ENCODE peak calls at places on chromosomes 3 and 15, in eight cellular contexts. Y is brain microvascular endothelial cell, S is ovary, R is fibroblast of lung, Z is WERI-Rb-1, N is SK-N-SH, F is tibial artery, U is upper lobe of right lung. K is an unnamed sample.

GRCh38 chr3:57500506-57500905 is 43.6 kb downstream of the DNAH12 start:
- DNase-seq in R (no peak), F (no peak), S (no peak), Y (no peak), U (no peak), Z (no peak), N (no peak), K (no peak)

GRCh38 chr3:138796761-138797160 is 38.0 kb downstream of the PIK3CB start:
- DNase-seq in F (no peak), Y (no peak), Z (no peak), R (no peak), S (no peak), U (no peak), N (no peak), K (no peak)

GRCh38 chr3:45618081-45618509 is 23.5 kb downstream of the LIMD1 start:
- DNase-seq in S (no peak), Z (no peak), F (peak; percentile 87), Y (peak; percentile 77), U (peak; percentile 67), N (no peak), R (peak; percentile 33), K (no peak)

GRCh38 chr3:28050895-28051294 is 190.5 kb upstream of the CMC1 start:
- DNase-seq in Z (no peak), U (no peak), S (no peak), N (no peak), F (no peak), R (no peak), Y (peak; percentile 12), K (peak; percentile 66)

GRCh38 chr15:79966634-79967330 is 4.2 kb downstream of the BCL2A1 start:
- DNase-seq in S (no peak), U (no peak), Z (no peak), F (no peak), R (no peak), Y (no peak), N (no peak), K (no peak)

GRCh38 chr3:70249509-70250160 is 62.8 kb downstream of the MDFIC2 start:
- DNase-seq in R (peak; percentile 6), Y (peak; percentile 94), N (no peak), Z (no peak), F (no peak), S (no peak), U (no peak), K (no peak)

GRCh38 chr3:12994357-12994606 is 78.9 kb downstream of the IQSEC1 start:
- DNase-seq in N (peak; percentile 78), U (peak; percentile 83), F (peak; percentile 81), R (no peak), Z (no peak), Y (no peak), S (peak; percentile 66), K (no peak)

GRCh38 chr3:14552041-14552648 is 12.0 kb upstream of the GRIP2 start:
- DNase-seq in Z (no peak), F (no peak), Y (no peak), R (no peak), U (no peak), N (peak; percentile 47), S (no peak), K (no peak)

GRCh38 chr15:27545494-27546255 is 553.4 kb downstream of the OCA2 start:
- DNase-seq in S (no peak), Z (no peak), U (no peak), F (no peak), N (no peak), Y (no peak), R (no peak), K (peak; percentile 16)

GRCh38 chr3:16740531-16740930 is 135.3 kb upstream of the DAZL start:
- DNase-seq in R (no peak), Z (no peak), F (no peak), U (no peak), Y (no peak), N (no peak), S (no peak), K (no peak)

GRCh38 chr3:47347217-47347801 is 33.5 kb upstream of the PTPN23 start:
- DNase-seq in Z (no peak), U (no peak), R (peak; percentile 68), Y (peak; percentile 24), N (no peak), F (no peak), S (no peak), K (no peak)

GRCh38 chr3:14000556-14000955 is 120.7 kb upstream of the WNT7A start:
- DNase-seq in Y (no peak), F (no peak), N (no peak), R (no peak), Z (no peak), U (no peak), S (no peak), K (no peak)

GRCh38 chr15:77075528-77075927 is 4.6 kb upstream of the TSPAN3 start:
- DNase-seq in U (no peak), R (no peak), Y (no peak), F (no peak), N (no peak), Z (no peak), S (no peak), K (no peak)

GRCh38 chr15:27757050-27757449 is 342.1 kb downstream of the OCA2 start:
- DNase-seq in N (no peak), U (no peak), R (no peak), Y (no peak), F (no peak), S (no peak), Z (no peak), K (no peak)

GRCh38 chr3:1010228-1010627 is 82.6 kb upstream of the CNTN6 start:
- DNase-seq in S (no peak), Z (no peak), U (no peak), R (no peak), N (no peak), Y (no peak), F (no peak), K (no peak)

GRCh38 chr3:89847955-89848354 is 740.5 kb downstream of the EPHA3 start:
- DNase-seq in Z (no peak), F (no peak), Y (no peak), R (peak; percentile 59), U (no peak), N (no peak), S (no peak), K (no peak)

GRCh38 chr3:141330235-141330634 is 38.1 kb upstream of the ZBTB38 start:
- DNase-seq in U (no peak), F (no peak), Z (no peak), S (no peak), Y (no peak), N (no peak), R (no peak), K (no peak)

GRCh38 chr3:96012941-96013340 is 801.5 kb upstream of the EPHA6 start:
- DNase-seq in N (no peak), Z (no peak), F (no peak), Y (no peak), U (no peak), R (no peak), S (no peak), K (peak; percentile 27)

GRCh38 chr15:22851513-22851912 is 13.0 kb downstream of the NIPA2 start:
- DNase-seq in R (no peak), Z (no peak), F (no peak), S (no peak), U (no peak), N (no peak), Y (no peak), K (no peak)

GRCh38 chr3:13073042-13073906 is at the start of gene IQSEC1:
- DNase-seq in Z (no peak), S (peak; percentile 48), Y (no peak), F (peak; percentile 87), U (peak; percentile 71), N (peak; percentile 94), R (peak; percentile 9), K (no peak)

GRCh38 chr15:77507151-77507847 is 86.6 kb downstream of the HMG20A start:
- DNase-seq in N (no peak), Z (no peak), U (peak; percentile 76), F (peak; percentile 78), R (no peak), S (peak; percentile 66), Y (no peak), K (no peak)

GRCh38 chr15:29570121-29570930 is 251.9 kb downstream of the TJP1 start:
- DNase-seq in U (no peak), Y (no peak), F (no peak), R (no peak), S (no peak), N (peak; percentile 76), Z (peak; percentile 14), K (no peak)

GRCh38 chr15:55322452-55322851 is 3.4 kb downstream of the PIGB start:
- DNase-seq in S (no peak), Z (no peak), F (no peak), R (no peak), Y (no peak), N (no peak), U (no peak), K (no peak)
- H3K4me3 ChIP-seq in S (no peak overlapping the region), Z (no peak overlapping the region), F (no peak overlapping the region), R (no peak overlapping the region), Y (no peak overlapping the region), N (no peak overlapping the region), U (no peak overlapping the region), K (no peak overlapping the region)

GRCh38 chr3:189554868-189555557 is 76.2 kb upstream of the TP63 start:
- DNase-seq in S (no peak), U (peak; percentile 55), Y (no peak), N (no peak), R (no peak), Z (no peak), F (no peak), K (no peak)

GRCh38 chr3:189557824-189558223 is 73.4 kb upstream of the TP63 start:
- DNase-seq in F (no peak), N (no peak), Z (no peak), R (no peak), S (no peak), Y (peak; percentile 31), U (no peak), K (no peak)

GRCh38 chr3:189551007-189551406 is 80.2 kb upstream of the TP63 start:
- DNase-seq in Z (no peak), Y (no peak), R (peak; percentile 1), F (no peak), S (no peak), N (no peak), U (no peak), K (no peak)

DNA sequence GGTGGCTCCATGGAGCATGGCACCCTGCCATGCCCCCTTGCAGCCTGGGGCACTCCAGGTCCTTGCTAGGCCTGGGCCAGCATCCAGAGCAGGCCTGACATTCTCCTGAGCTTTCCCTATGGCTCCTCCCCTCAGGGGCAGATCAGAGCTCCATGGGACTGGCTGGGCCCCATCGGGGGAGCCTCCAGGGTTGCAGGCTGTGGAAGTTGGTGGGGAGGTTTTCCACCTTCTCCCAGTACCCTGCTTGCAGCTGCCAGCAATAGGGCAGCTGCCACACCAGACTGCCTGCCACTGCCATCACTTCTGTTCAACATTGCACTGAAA is 75.7 kb upstream of the TP63 start:
- DNase-seq in N (no peak), F (peak; percentile 57), Y (no peak), R (no peak), U (no peak), Z (no peak), S (no peak), K (no peak)
- TF ChIP-seq CTCF in N (no peak), F (no peak), Y (no peak), R (no peak), U (no peak), Z (no peak), S (no peak), K (no peak)

GRCh38 chr3:129686941-129687340 is 80.5 kb upstream of the PLXND1 start:
- DNase-seq in Y (no peak), U (no peak), S (no peak), F (no peak), R (no peak), Z (no peak), N (no peak), K (no peak)
- H3K4me3 ChIP-seq in Y (no peak overlapping the region), U (no peak overlapping the region), S (no peak overlapping the region), F (no peak overlapping the region), R (no peak overlapping the region), Z (no peak overlapping the region), N (no peak overlapping the region), K (no peak overlapping the region)

GRCh38 chr3:194928831-194929594 is 243.3 kb downstream of the FAM43A start:
- DNase-seq in Y (no peak), R (no peak), S (no peak), N (no peak), F (no peak), U (no peak), Z (no peak), K (no peak)
- TF ChIP-seq CTCF in Y (peak; percentile 83), R (peak; percentile 49), S (no peak), N (no peak), F (peak; percentile 49), U (peak; percentile 39), Z (no peak), K (peak; percentile 59)